ENCODE peak calls at places on chromosomes 1 and 21, in five cellular contexts. One of them, this sample, is unnamed.

GRCh38 chr21:15514073-15514946 is 215.5 kb upstream of the USP25 start:
- DNase-seq in PC-3: no peak
- DNase-seq in SK-N-SH: no peak
- DNase-seq in RWPE1: no peak
- DNase-seq in adrenal gland: no peak
- DNase-seq in this sample: peak; percentile 53

GRCh38 chr1:109641341-109641740 is 14.6 kb upstream of the GSTM4 start:
- DNase-seq in PC-3: no peak
- DNase-seq in adrenal gland: no peak
- DNase-seq in SK-N-SH: no peak
- DNase-seq in RWPE1: no peak
- DNase-seq in this sample: no peak

GRCh38 chr1:233603366-233603927 is 10.5 kb upstream of the KCNK1 start:
- DNase-seq in PC-3: no peak
- DNase-seq in SK-N-SH: no peak
- DNase-seq in adrenal gland: no peak
- DNase-seq in RWPE1: no peak
- DNase-seq in this sample: no peak

GRCh38 chr1:67342002-67342890 is 34.6 kb downstream of the IL12RB2 start:
- DNase-seq in PC-3: no peak
- DNase-seq in adrenal gland: no peak
- DNase-seq in RWPE1: no peak
- DNase-seq in SK-N-SH: no peak
- DNase-seq in this sample: no peak

GRCh38 chr1:75394386-75395139 is 216.4 kb downstream of the SLC44A5 start:
- DNase-seq in adrenal gland: no peak
- DNase-seq in PC-3: no peak
- DNase-seq in RWPE1: no peak
- DNase-seq in SK-N-SH: no peak
- DNase-seq in this sample: no peak

GRCh38 chr1:116064616-116065015 is 46.6 kb upstream of the MAB21L3 start:
- DNase-seq in adrenal gland: no peak
- DNase-seq in SK-N-SH: no peak
- DNase-seq in RWPE1: no peak
- DNase-seq in PC-3: peak; percentile 19
- DNase-seq in this sample: no peak

GRCh38 chr1:37006132-37006868 is 28.0 kb downstream of the GRIK3 start:
- DNase-seq in SK-N-SH: no peak
- DNase-seq in PC-3: no peak
- DNase-seq in RWPE1: no peak
- DNase-seq in adrenal gland: no peak
- DNase-seq in this sample: no peak

GRCh38 chr1:53685272-53686051 is 53.5 kb downstream of the GLIS1 start:
- DNase-seq in PC-3: no peak
- DNase-seq in adrenal gland: no peak
- DNase-seq in SK-N-SH: peak; percentile 85
- DNase-seq in RWPE1: no peak
- DNase-seq in this sample: no peak

GRCh38 chr1:162908780-162909179 is 47.8 kb upstream of the CCDC190 start:
- DNase-seq in adrenal gland: no peak
- DNase-seq in SK-N-SH: no peak
- DNase-seq in RWPE1: peak; percentile 77
- DNase-seq in PC-3: peak; percentile 93
- DNase-seq in this sample: no peak

GRCh38 chr1:47696404-47696910 is 258.6 kb downstream of the FOXD2 start:
- DNase-seq in PC-3: no peak
- DNase-seq in RWPE1: no peak
- DNase-seq in adrenal gland: no peak
- DNase-seq in SK-N-SH: no peak
- DNase-seq in this sample: no peak

GRCh38 chr1:218392717-218393116 is 47.6 kb downstream of the TGFB2 start:
- DNase-seq in SK-N-SH: no peak
- DNase-seq in RWPE1: no peak
- DNase-seq in adrenal gland: no peak
- DNase-seq in PC-3: no peak
- DNase-seq in this sample: no peak

GRCh38 chr1:34884961-34885360 is 25.4 kb upstream of the SMIM12 start:
- DNase-seq in adrenal gland: no peak
- DNase-seq in PC-3: no peak
- DNase-seq in RWPE1: no peak
- DNase-seq in SK-N-SH: no peak
- DNase-seq in this sample: no peak
- TF ChIP-seq CTCF in adrenal gland: no peak
- TF ChIP-seq CTCF in PC-3: peak; percentile 42
- TF ChIP-seq CTCF in RWPE1: no peak
- TF ChIP-seq CTCF in SK-N-SH: no peak
- TF ChIP-seq CTCF in this sample: no peak

DNA sequence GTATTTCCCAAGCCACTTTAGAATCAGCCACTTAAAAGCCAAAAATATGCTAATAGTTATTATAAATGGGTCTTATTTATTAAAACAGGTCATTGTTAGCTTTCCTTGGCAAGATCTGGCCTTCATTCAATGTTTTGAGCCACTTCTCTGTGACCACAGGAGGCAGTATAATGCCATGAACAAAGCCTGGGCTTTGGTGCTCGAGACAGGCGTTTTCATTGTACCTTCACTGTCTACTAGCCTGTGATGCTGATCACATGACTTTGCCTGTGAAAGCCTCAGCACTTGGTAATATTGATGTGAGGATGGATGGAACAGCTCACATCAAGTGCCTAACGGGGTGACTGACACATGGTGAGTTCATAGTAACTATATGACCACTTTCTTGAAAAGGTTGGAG is 217.0 kb downstream of the RWDD3 start:
- DNase-seq in RWPE1: no peak
- DNase-seq in SK-N-SH: no peak
- DNase-seq in PC-3: peak; percentile 51
- DNase-seq in adrenal gland: no peak
- DNase-seq in this sample: no peak
- TF ChIP-seq CTCF in RWPE1: no peak
- TF ChIP-seq CTCF in SK-N-SH: peak; percentile 19
- TF ChIP-seq CTCF in PC-3: peak; percentile 61
- TF ChIP-seq CTCF in adrenal gland: no peak
- TF ChIP-seq CTCF in this sample: peak; percentile 20

DNA sequence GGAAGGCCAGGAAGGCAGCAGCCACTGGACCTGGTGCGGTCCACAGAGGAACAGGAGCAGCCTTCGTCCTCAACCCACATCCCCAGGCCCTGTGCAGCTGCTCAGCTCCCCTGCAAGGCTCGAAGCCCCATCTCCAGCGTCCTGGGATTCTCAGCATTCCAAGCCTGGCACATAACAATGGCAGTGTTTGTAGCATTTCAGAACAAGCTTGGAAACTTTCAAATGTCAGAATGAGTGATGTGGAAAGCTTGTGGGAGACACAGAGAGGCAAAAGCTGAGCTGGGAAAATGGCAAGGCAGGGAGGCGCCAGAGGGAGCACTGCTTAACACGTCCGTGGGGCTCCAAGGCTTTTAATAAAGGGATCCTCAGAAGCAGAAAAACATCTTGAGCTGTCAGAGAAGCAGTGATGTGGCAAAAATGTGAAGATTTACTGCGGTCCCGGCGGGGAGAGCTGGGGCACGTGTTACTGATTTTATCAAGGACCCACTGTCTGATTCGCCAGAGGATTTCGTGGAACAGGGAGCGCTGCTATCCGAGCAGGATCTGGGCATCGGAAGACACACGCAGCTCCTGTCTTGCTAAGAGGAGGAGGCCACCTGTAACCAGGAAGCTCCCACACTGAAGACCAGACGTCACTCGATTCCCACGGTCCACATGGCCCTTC is 38.1 kb downstream of the TOMM20 start:
- DNase-seq in adrenal gland: no peak
- DNase-seq in RWPE1: no peak
- DNase-seq in SK-N-SH: no peak
- DNase-seq in PC-3: no peak
- DNase-seq in this sample: no peak
- TF ChIP-seq CTCF in adrenal gland: no peak
- TF ChIP-seq CTCF in RWPE1: no peak
- TF ChIP-seq CTCF in SK-N-SH: no peak
- TF ChIP-seq CTCF in PC-3: no peak
- TF ChIP-seq CTCF in this sample: no peak

GRCh38 chr1:62391369-62391971 is 45.4 kb upstream of the USP1 start:
- DNase-seq in RWPE1: no peak
- DNase-seq in PC-3: peak; percentile 38
- DNase-seq in adrenal gland: no peak
- DNase-seq in SK-N-SH: peak; percentile 21
- DNase-seq in this sample: peak; percentile 36
- TF ChIP-seq CTCF in RWPE1: no peak
- TF ChIP-seq CTCF in PC-3: peak; percentile 74
- TF ChIP-seq CTCF in adrenal gland: peak; percentile 17
- TF ChIP-seq CTCF in SK-N-SH: peak; percentile 58
- TF ChIP-seq CTCF in this sample: peak; percentile 59

GRCh38 chr1:205448540-205449253 is 7.1 kb downstream of the BLACAT1 start:
- DNase-seq in RWPE1: no peak
- DNase-seq in adrenal gland: no peak
- DNase-seq in PC-3: peak; percentile 36
- DNase-seq in SK-N-SH: no peak
- DNase-seq in this sample: no peak

GRCh38 chr1:205450448-205450847 is 5.4 kb downstream of the BLACAT1 start:
- DNase-seq in RWPE1: no peak
- DNase-seq in adrenal gland: no peak
- DNase-seq in SK-N-SH: peak; percentile 46
- DNase-seq in PC-3: peak; percentile 48
- DNase-seq in this sample: no peak

GRCh38 chr1:205451202-205451601 is 4.6 kb downstream of the BLACAT1 start:
- DNase-seq in RWPE1: no peak
- DNase-seq in adrenal gland: no peak
- DNase-seq in SK-N-SH: no peak
- DNase-seq in PC-3: no peak
- DNase-seq in this sample: no peak

GRCh38 chr1:205449254-205449749 is 6.5 kb downstream of the BLACAT1 start:
- DNase-seq in SK-N-SH: no peak
- DNase-seq in adrenal gland: no peak
- DNase-seq in RWPE1: no peak
- DNase-seq in PC-3: peak; percentile 19
- DNase-seq in this sample: no peak

GRCh38 chr1:205449750-205450443 is 5.9 kb downstream of the BLACAT1 start:
- DNase-seq in RWPE1: peak; percentile 99
- DNase-seq in adrenal gland: no peak
- DNase-seq in SK-N-SH: peak; percentile 52
- DNase-seq in PC-3: peak; percentile 97
- DNase-seq in this sample: no peak
- TF ChIP-seq CTCF in RWPE1: no peak
- TF ChIP-seq CTCF in adrenal gland: no peak
- TF ChIP-seq CTCF in SK-N-SH: no peak
- TF ChIP-seq CTCF in PC-3: no peak
- TF ChIP-seq CTCF in this sample: no peak

GRCh38 chr1:197116156-197116555 is 30.3 kb downstream of the ASPM start:
- DNase-seq in PC-3: no peak
- DNase-seq in RWPE1: no peak
- DNase-seq in SK-N-SH: no peak
- DNase-seq in adrenal gland: no peak
- DNase-seq in this sample: no peak
- TF ChIP-seq CTCF in PC-3: no peak
- TF ChIP-seq CTCF in RWPE1: no peak
- TF ChIP-seq CTCF in SK-N-SH: no peak
- TF ChIP-seq CTCF in adrenal gland: no peak
- TF ChIP-seq CTCF in this sample: no peak

GRCh38 chr1:167803358-167804217 is 81.8 kb downstream of the MPZL1 start:
- DNase-seq in RWPE1: peak; percentile 87
- DNase-seq in PC-3: peak; percentile 98
- DNase-seq in SK-N-SH: peak; percentile 84
- DNase-seq in adrenal gland: peak; percentile 91
- DNase-seq in this sample: peak; percentile 90

GRCh38 chr1:167808104-167808503 is 86.3 kb downstream of the MPZL1 start:
- DNase-seq in PC-3: no peak
- DNase-seq in SK-N-SH: no peak
- DNase-seq in adrenal gland: no peak
- DNase-seq in RWPE1: no peak
- DNase-seq in this sample: no peak

GRCh38 chr1:167808690-167809089 is 86.9 kb downstream of the MPZL1 start:
- DNase-seq in SK-N-SH: no peak
- DNase-seq in adrenal gland: no peak
- DNase-seq in RWPE1: no peak
- DNase-seq in PC-3: no peak
- DNase-seq in this sample: no peak

GRCh38 chr1:167802235-167802634 is 80.5 kb downstream of the MPZL1 start:
- DNase-seq in SK-N-SH: no peak
- DNase-seq in RWPE1: no peak
- DNase-seq in PC-3: no peak
- DNase-seq in adrenal gland: no peak
- DNase-seq in this sample: no peak

DNA sequence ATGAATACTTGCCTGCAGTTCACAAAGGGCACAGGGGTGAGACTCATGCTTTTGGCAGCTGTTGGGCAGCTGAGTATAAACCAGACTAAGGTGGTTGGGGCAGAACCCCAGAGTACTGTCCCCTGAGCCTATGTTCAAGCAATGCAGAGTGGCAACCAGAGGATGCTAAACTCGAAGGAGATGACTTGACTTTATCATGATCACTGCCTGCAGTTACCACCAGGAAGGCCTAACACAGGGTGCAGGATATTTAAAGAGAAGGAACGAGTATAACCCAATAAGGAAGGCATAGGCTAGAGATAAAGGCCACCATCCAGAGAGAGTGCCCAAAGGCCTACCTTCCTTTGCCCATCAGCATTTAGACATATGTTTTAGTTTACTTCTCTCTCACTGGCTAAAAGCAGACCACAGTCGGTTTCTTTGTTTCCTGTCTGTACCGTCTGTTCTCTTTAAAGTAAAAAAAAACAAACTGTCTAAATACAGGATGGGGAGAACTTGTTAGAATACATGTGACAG is 83.3 kb downstream of the MPZL1 start:
- DNase-seq in RWPE1: no peak
- DNase-seq in adrenal gland: no peak
- DNase-seq in PC-3: no peak
- DNase-seq in SK-N-SH: peak; percentile 39
- DNase-seq in this sample: peak; percentile 33
- TF ChIP-seq CTCF in RWPE1: no peak
- TF ChIP-seq CTCF in adrenal gland: no peak
- TF ChIP-seq CTCF in PC-3: no peak
- TF ChIP-seq CTCF in SK-N-SH: no peak
- TF ChIP-seq CTCF in this sample: no peak